ENCODE peak calls at places on chromosomes 7 and 10, in five cellular contexts. One of them, this sample, is unnamed.

GRCh38 chr7:92634125-92634710 is 44.0 kb upstream of the FAM133B start:
- DNase-seq in thoracic aorta: no peak
- DNase-seq in CD8-positive, alpha-beta T cell: no peak
- DNase-seq in CD8-positive, alpha-beta memory T cell: no peak
- DNase-seq in sigmoid colon: no peak
- DNase-seq in this sample: no peak

GRCh38 chr7:133529861-133530260 is 277.0 kb downstream of the EXOC4 start:
- DNase-seq in thoracic aorta: no peak
- DNase-seq in CD8-positive, alpha-beta T cell: no peak
- DNase-seq in CD8-positive, alpha-beta memory T cell: no peak
- DNase-seq in sigmoid colon: no peak
- DNase-seq in this sample: no peak

GRCh38 chr7:3673524-3673923 is 372.5 kb downstream of the SDK1 start:
- DNase-seq in thoracic aorta: no peak
- DNase-seq in CD8-positive, alpha-beta T cell: peak; percentile 47
- DNase-seq in CD8-positive, alpha-beta memory T cell: peak; percentile 51
- DNase-seq in sigmoid colon: no peak
- DNase-seq in this sample: no peak

GRCh38 chr10:33041783-33042437 is 83.9 kb upstream of the ITGB1 start:
- DNase-seq in thoracic aorta: no peak
- DNase-seq in CD8-positive, alpha-beta T cell: no peak
- DNase-seq in CD8-positive, alpha-beta memory T cell: no peak
- DNase-seq in sigmoid colon: no peak
- DNase-seq in this sample: no peak

GRCh38 chr7:98467570-98468312 is 66.9 kb upstream of the BAIAP2L1 start:
- DNase-seq in thoracic aorta: no peak
- DNase-seq in CD8-positive, alpha-beta T cell: no peak
- DNase-seq in CD8-positive, alpha-beta memory T cell: no peak
- DNase-seq in sigmoid colon: no peak
- DNase-seq in this sample: no peak

GRCh38 chr7:33054261-33054964 is 8.2 kb downstream of the NT5C3A start:
- DNase-seq in thoracic aorta: no peak
- DNase-seq in CD8-positive, alpha-beta T cell: no peak
- DNase-seq in CD8-positive, alpha-beta memory T cell: no peak
- DNase-seq in sigmoid colon: no peak
- DNase-seq in this sample: no peak

GRCh38 chr7:108099650-108100049 is 30.5 kb downstream of the LAMB4 start:
- DNase-seq in thoracic aorta: no peak
- DNase-seq in CD8-positive, alpha-beta T cell: no peak
- DNase-seq in CD8-positive, alpha-beta memory T cell: no peak
- DNase-seq in sigmoid colon: no peak
- DNase-seq in this sample: no peak

GRCh38 chr10:79390551-79391229 is 43.4 kb downstream of the PPIF start:
- DNase-seq in thoracic aorta: peak; percentile 1
- DNase-seq in CD8-positive, alpha-beta T cell: no peak
- DNase-seq in CD8-positive, alpha-beta memory T cell: peak; percentile 26
- DNase-seq in sigmoid colon: peak; percentile 88
- DNase-seq in this sample: peak; percentile 4

GRCh38 chr7:123979876-123980275 is 53.0 kb downstream of the TMEM229A start:
- DNase-seq in thoracic aorta: no peak
- DNase-seq in CD8-positive, alpha-beta T cell: no peak
- DNase-seq in CD8-positive, alpha-beta memory T cell: no peak
- DNase-seq in sigmoid colon: no peak
- DNase-seq in this sample: no peak

GRCh38 chr10:97640868-97641811 is 669 bp downstream of the PI4K2A start:
- DNase-seq in thoracic aorta: no peak
- DNase-seq in CD8-positive, alpha-beta T cell: peak; percentile 21
- DNase-seq in CD8-positive, alpha-beta memory T cell: peak; percentile 50
- DNase-seq in sigmoid colon: peak; percentile 71
- DNase-seq in this sample: no peak

GRCh38 chr7:132455306-132455705 is 121.0 kb downstream of the PLXNA4 start:
- DNase-seq in thoracic aorta: no peak
- DNase-seq in CD8-positive, alpha-beta T cell: peak; percentile 49
- DNase-seq in CD8-positive, alpha-beta memory T cell: peak; percentile 72
- DNase-seq in sigmoid colon: no peak
- DNase-seq in this sample: no peak

GRCh38 chr7:46791180-46791579 is 790.7 kb downstream of the TNS3 start:
- DNase-seq in thoracic aorta: no peak
- DNase-seq in CD8-positive, alpha-beta T cell: no peak
- DNase-seq in CD8-positive, alpha-beta memory T cell: no peak
- DNase-seq in sigmoid colon: no peak
- DNase-seq in this sample: no peak

GRCh38 chr7:46738713-46739220 is 817.7 kb upstream of the IGFBP3 start:
- DNase-seq in thoracic aorta: no peak
- DNase-seq in CD8-positive, alpha-beta T cell: no peak
- DNase-seq in CD8-positive, alpha-beta memory T cell: no peak
- DNase-seq in sigmoid colon: no peak
- DNase-seq in this sample: no peak

GRCh38 chr10:101760510-101760909 is 15.4 kb downstream of the FGF8 start:
- DNase-seq in thoracic aorta: no peak
- DNase-seq in CD8-positive, alpha-beta T cell: no peak
- DNase-seq in CD8-positive, alpha-beta memory T cell: no peak
- DNase-seq in sigmoid colon: peak; percentile 33
- DNase-seq in this sample: no peak

GRCh38 chr10:113093188-113094113 is 143.4 kb downstream of the TCF7L2 start:
- DNase-seq in thoracic aorta: no peak
- DNase-seq in CD8-positive, alpha-beta T cell: no peak
- DNase-seq in CD8-positive, alpha-beta memory T cell: no peak
- DNase-seq in sigmoid colon: no peak
- DNase-seq in this sample: peak; percentile 15

GRCh38 chr7:130894146-130895005 is 160.4 kb upstream of the KLF14 start:
- DNase-seq in thoracic aorta: no peak
- DNase-seq in CD8-positive, alpha-beta T cell: no peak
- DNase-seq in CD8-positive, alpha-beta memory T cell: no peak
- DNase-seq in sigmoid colon: peak; percentile 78
- DNase-seq in this sample: peak; percentile 73

GRCh38 chr7:130392456-130392860 is 12.2 kb downstream of the CPA1 start:
- DNase-seq in thoracic aorta: no peak
- DNase-seq in CD8-positive, alpha-beta T cell: no peak
- DNase-seq in CD8-positive, alpha-beta memory T cell: no peak
- DNase-seq in sigmoid colon: no peak
- DNase-seq in this sample: no peak

DNA sequence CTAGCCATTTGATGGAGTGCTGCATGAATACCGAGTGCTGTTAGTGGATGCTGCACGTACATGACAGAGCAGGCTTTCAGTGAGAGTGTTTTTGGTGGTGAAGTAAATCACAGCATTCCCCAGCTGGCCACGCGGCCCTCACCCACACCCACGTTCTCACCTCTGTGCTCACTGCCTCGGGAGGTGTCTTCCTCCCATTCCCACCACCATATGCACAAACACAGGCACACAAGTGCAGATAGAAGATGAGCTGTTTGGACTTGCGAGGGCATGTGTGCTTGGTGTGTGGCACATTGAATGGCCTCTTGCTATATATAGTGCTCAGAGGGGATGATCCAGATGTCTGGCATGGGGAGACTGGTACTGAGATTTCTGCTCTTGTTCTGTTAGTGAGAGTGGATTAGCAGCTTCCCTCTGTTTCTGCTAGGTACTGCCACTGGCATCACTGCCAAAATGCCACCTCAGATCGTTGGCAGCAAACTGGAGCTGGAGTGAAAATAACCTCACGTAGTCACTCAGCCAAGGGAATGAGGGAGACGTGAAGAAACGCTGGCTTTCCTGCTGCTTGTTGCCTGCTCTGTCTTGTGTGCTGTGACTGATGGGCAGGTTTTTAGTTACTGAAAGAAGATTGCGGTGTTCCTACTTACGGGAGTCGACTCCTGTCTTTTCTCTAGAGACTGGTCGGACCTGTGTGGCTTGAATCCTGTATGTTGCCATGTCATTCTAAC is 19.1 kb downstream of the DNAJB6 start:
- DNase-seq in thoracic aorta: no peak
- DNase-seq in CD8-positive, alpha-beta T cell: no peak
- DNase-seq in CD8-positive, alpha-beta memory T cell: no peak
- DNase-seq in sigmoid colon: no peak
- DNase-seq in this sample: peak; percentile 42
- H3K4me1 ChIP-seq in thoracic aorta: peaks cover 65% of the 10 kb centered on the region
- H3K4me1 ChIP-seq in CD8-positive, alpha-beta T cell: peaks cover 63% of the 10 kb centered on the region
- H3K4me1 ChIP-seq in CD8-positive, alpha-beta memory T cell: peaks cover 54% of the 10 kb centered on the region
- H3K4me1 ChIP-seq in sigmoid colon: no peaks in the 10 kb centered on the region
- H3K4me1 ChIP-seq in this sample: peaks cover 9% of the 10 kb centered on the region

DNA sequence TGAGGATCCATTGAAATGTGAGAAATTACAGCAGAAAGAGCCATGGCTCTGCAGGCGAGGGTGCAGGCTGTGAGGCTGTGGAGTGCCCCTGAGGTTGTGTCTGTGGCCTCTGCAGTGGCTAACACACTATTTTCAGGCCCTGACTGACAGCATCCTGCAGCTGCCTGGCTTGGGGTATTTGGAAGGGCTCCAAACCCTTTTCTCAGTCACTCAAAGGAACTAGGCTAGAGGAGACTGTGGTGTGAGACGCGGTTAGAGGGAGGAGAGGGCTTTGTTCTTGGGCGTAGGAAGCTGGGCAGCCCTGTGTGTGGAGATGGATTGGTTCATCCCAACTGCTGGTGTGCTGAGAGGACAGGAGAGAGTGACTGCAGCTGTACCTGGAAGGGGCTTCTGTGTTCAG is 134.9 kb downstream of the RAMP3 start:
- DNase-seq in thoracic aorta: no peak
- DNase-seq in CD8-positive, alpha-beta T cell: no peak
- DNase-seq in CD8-positive, alpha-beta memory T cell: no peak
- DNase-seq in sigmoid colon: no peak
- DNase-seq in this sample: no peak
- H3K27ac ChIP-seq in thoracic aorta: no peak overlapping the region
- H3K27ac ChIP-seq in CD8-positive, alpha-beta T cell: no peak overlapping the region
- H3K27ac ChIP-seq in CD8-positive, alpha-beta memory T cell: no peak overlapping the region
- H3K27ac ChIP-seq in sigmoid colon: no peak overlapping the region
- H3K27ac ChIP-seq in this sample: no peak overlapping the region

GRCh38 chr10:119408072-119408471 is 134.4 kb downstream of the RGS10 start:
- DNase-seq in thoracic aorta: no peak
- DNase-seq in CD8-positive, alpha-beta T cell: no peak
- DNase-seq in CD8-positive, alpha-beta memory T cell: no peak
- DNase-seq in sigmoid colon: no peak
- DNase-seq in this sample: no peak

GRCh38 chr10:119404719-119405504 is 137.6 kb downstream of the RGS10 start:
- DNase-seq in thoracic aorta: no peak
- DNase-seq in CD8-positive, alpha-beta T cell: no peak
- DNase-seq in CD8-positive, alpha-beta memory T cell: no peak
- DNase-seq in sigmoid colon: no peak
- DNase-seq in this sample: no peak

GRCh38 chr10:119406888-119407777 is 135.4 kb downstream of the RGS10 start:
- DNase-seq in thoracic aorta: no peak
- DNase-seq in CD8-positive, alpha-beta T cell: no peak
- DNase-seq in CD8-positive, alpha-beta memory T cell: no peak
- DNase-seq in sigmoid colon: no peak
- DNase-seq in this sample: no peak

GRCh38 chr10:119405505-119405807 is 137.1 kb downstream of the RGS10 start:
- DNase-seq in thoracic aorta: no peak
- DNase-seq in CD8-positive, alpha-beta T cell: no peak
- DNase-seq in CD8-positive, alpha-beta memory T cell: no peak
- DNase-seq in sigmoid colon: no peak
- DNase-seq in this sample: no peak

GRCh38 chr10:119406137-119406536 is 136.4 kb downstream of the RGS10 start:
- DNase-seq in thoracic aorta: no peak
- DNase-seq in CD8-positive, alpha-beta T cell: no peak
- DNase-seq in CD8-positive, alpha-beta memory T cell: no peak
- DNase-seq in sigmoid colon: no peak
- DNase-seq in this sample: no peak
- H3K4me1 ChIP-seq in thoracic aorta: peaks cover 12% of the 10 kb centered on the region
- H3K4me1 ChIP-seq in CD8-positive, alpha-beta T cell: no peaks in the 10 kb centered on the region
- H3K4me1 ChIP-seq in CD8-positive, alpha-beta memory T cell: no peaks in the 10 kb centered on the region
- H3K4me1 ChIP-seq in sigmoid colon: no peaks in the 10 kb centered on the region
- H3K4me1 ChIP-seq in this sample: peaks cover 13% of the 10 kb centered on the region

GRCh38 chr7:137834552-137834951 is 12.2 kb downstream of the DGKI start:
- DNase-seq in thoracic aorta: no peak
- DNase-seq in CD8-positive, alpha-beta T cell: no peak
- DNase-seq in CD8-positive, alpha-beta memory T cell: no peak
- DNase-seq in sigmoid colon: no peak
- DNase-seq in this sample: no peak

GRCh38 chr7:137832382-137832781 is 14.4 kb downstream of the DGKI start:
- DNase-seq in thoracic aorta: no peak
- DNase-seq in CD8-positive, alpha-beta T cell: no peak
- DNase-seq in CD8-positive, alpha-beta memory T cell: no peak
- DNase-seq in sigmoid colon: no peak
- DNase-seq in this sample: no peak

GRCh38 chr7:137838706-137839315 is 8.0 kb downstream of the DGKI start:
- DNase-seq in thoracic aorta: no peak
- DNase-seq in CD8-positive, alpha-beta T cell: no peak
- DNase-seq in CD8-positive, alpha-beta memory T cell: no peak
- DNase-seq in sigmoid colon: no peak
- DNase-seq in this sample: no peak

GRCh38 chr7:137836113-137836509 is 10.7 kb downstream of the DGKI start:
- DNase-seq in thoracic aorta: no peak
- DNase-seq in CD8-positive, alpha-beta T cell: no peak
- DNase-seq in CD8-positive, alpha-beta memory T cell: no peak
- DNase-seq in sigmoid colon: no peak
- DNase-seq in this sample: no peak

GRCh38 chr7:137835486-137836112 is 11.2 kb downstream of the DGKI start:
- DNase-seq in thoracic aorta: no peak
- DNase-seq in CD8-positive, alpha-beta T cell: no peak
- DNase-seq in CD8-positive, alpha-beta memory T cell: no peak
- DNase-seq in sigmoid colon: no peak
- DNase-seq in this sample: peak; percentile 76
- H3K27ac ChIP-seq in thoracic aorta: peak overlapping the region; percentile 25
- H3K27ac ChIP-seq in CD8-positive, alpha-beta T cell: no peak overlapping the region
- H3K27ac ChIP-seq in CD8-positive, alpha-beta memory T cell: no peak overlapping the region
- H3K27ac ChIP-seq in sigmoid colon: no peak overlapping the region
- H3K27ac ChIP-seq in this sample: peak overlapping the region; percentile 71

DNA sequence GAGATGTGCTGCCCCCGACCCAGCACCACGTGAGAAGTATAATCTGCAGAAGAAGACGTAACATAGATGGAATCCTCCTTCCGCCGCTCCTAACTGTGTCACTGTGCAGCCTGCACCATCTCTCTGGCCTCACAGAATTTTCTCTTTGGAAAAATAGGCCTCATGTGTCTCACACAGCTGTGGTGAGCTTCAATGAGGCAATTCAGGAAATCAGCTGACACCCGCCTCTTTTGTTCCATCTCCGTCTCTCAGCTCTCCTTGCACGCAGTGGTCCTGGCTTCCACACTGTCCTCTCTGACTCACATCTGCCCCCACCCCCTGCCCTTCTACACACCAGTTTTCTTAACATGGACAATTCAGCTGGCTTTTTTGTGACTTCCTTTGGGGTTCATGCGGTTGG is 7.2 kb downstream of the C10orf90 start:
- DNase-seq in thoracic aorta: no peak
- DNase-seq in CD8-positive, alpha-beta T cell: peak; percentile 11
- DNase-seq in CD8-positive, alpha-beta memory T cell: no peak
- DNase-seq in sigmoid colon: peak; percentile 84
- DNase-seq in this sample: no peak
- H3K4me1 ChIP-seq in thoracic aorta: no peaks in the 10 kb centered on the region
- H3K4me1 ChIP-seq in CD8-positive, alpha-beta T cell: no peaks in the 10 kb centered on the region
- H3K4me1 ChIP-seq in CD8-positive, alpha-beta memory T cell: no peaks in the 10 kb centered on the region
- H3K4me1 ChIP-seq in sigmoid colon: no peaks in the 10 kb centered on the region
- H3K4me1 ChIP-seq in this sample: no peaks in the 10 kb centered on the region

GRCh38 chr7:142796501-142797341 is 26.0 kb downstream of the PRSS2 start:
- DNase-seq in thoracic aorta: no peak
- DNase-seq in CD8-positive, alpha-beta T cell: no peak
- DNase-seq in CD8-positive, alpha-beta memory T cell: no peak
- DNase-seq in sigmoid colon: no peak
- DNase-seq in this sample: no peak

GRCh38 chr7:142798451-142799438 is 28.0 kb downstream of the PRSS2 start:
- DNase-seq in thoracic aorta: no peak
- DNase-seq in CD8-positive, alpha-beta T cell: no peak
- DNase-seq in CD8-positive, alpha-beta memory T cell: peak; percentile 61
- DNase-seq in sigmoid colon: no peak
- DNase-seq in this sample: peak; percentile 42

GRCh38 chr7:142799483-142799882 is 28.7 kb downstream of the PRSS2 start:
- DNase-seq in thoracic aorta: no peak
- DNase-seq in CD8-positive, alpha-beta T cell: no peak
- DNase-seq in CD8-positive, alpha-beta memory T cell: no peak
- DNase-seq in sigmoid colon: no peak
- DNase-seq in this sample: no peak

GRCh38 chr7:142797342-142797798 is 26.6 kb downstream of the PRSS2 start:
- DNase-seq in thoracic aorta: no peak
- DNase-seq in CD8-positive, alpha-beta T cell: no peak
- DNase-seq in CD8-positive, alpha-beta memory T cell: peak; percentile 54
- DNase-seq in sigmoid colon: no peak
- DNase-seq in this sample: no peak

GRCh38 chr7:142797799-142798377 is 27.1 kb downstream of the PRSS2 start:
- DNase-seq in thoracic aorta: no peak
- DNase-seq in CD8-positive, alpha-beta T cell: no peak
- DNase-seq in CD8-positive, alpha-beta memory T cell: peak; percentile 56
- DNase-seq in sigmoid colon: no peak
- DNase-seq in this sample: peak; percentile 31
- H3K27ac ChIP-seq in thoracic aorta: peak overlapping the region; percentile 37
- H3K27ac ChIP-seq in CD8-positive, alpha-beta T cell: peak overlapping the region; percentile 99
- H3K27ac ChIP-seq in CD8-positive, alpha-beta memory T cell: peak overlapping the region; percentile 95
- H3K27ac ChIP-seq in sigmoid colon: no peak overlapping the region
- H3K27ac ChIP-seq in this sample: no peak overlapping the region

This sample was measured in ascending aorta.